ENCODE peak calls at places on chromosomes 4 and X, in eight cellular contexts. One of them, this sample, is unnamed.

GRCh38 chrX:31423575-31424284 is 351.9 kb upstream of the FTHL17 start:
- DNase-seq in astrocyte of the spinal cord: peak
- DNase-seq in HFFc6: peak
- DNase-seq in fibroblast of the aortic adventitia: peak
- DNase-seq in progenitor cell of endocrine pancreas: no peak
- DNase-seq in upper lobe of left lung: no peak
- DNase-seq in A549: peak
- DNase-seq in IMR-90: peak
- DNase-seq in this sample: peak

GRCh38 chr4:8345053-8345945 is 75.7 kb downstream of the HTRA3 start:
- DNase-seq in astrocyte of the spinal cord: no peak
- DNase-seq in HFFc6: no peak
- DNase-seq in fibroblast of the aortic adventitia: no peak
- DNase-seq in progenitor cell of endocrine pancreas: no peak
- DNase-seq in upper lobe of left lung: no peak
- DNase-seq in A549: no peak
- DNase-seq in IMR-90: no peak
- DNase-seq in this sample: no peak

GRCh38 chrX:136205882-136206281 is 45.3 kb downstream of the MAP7D3 start:
- DNase-seq in astrocyte of the spinal cord: no peak
- DNase-seq in HFFc6: no peak
- DNase-seq in fibroblast of the aortic adventitia: no peak
- DNase-seq in progenitor cell of endocrine pancreas: no peak
- DNase-seq in upper lobe of left lung: no peak
- DNase-seq in A549: no peak
- DNase-seq in IMR-90: no peak
- DNase-seq in this sample: no peak

GRCh38 chr4:40363382-40363920 is 28.3 kb downstream of the CHRNA9 start:
- DNase-seq in astrocyte of the spinal cord: no peak
- DNase-seq in HFFc6: no peak
- DNase-seq in fibroblast of the aortic adventitia: no peak
- DNase-seq in progenitor cell of endocrine pancreas: no peak
- DNase-seq in upper lobe of left lung: no peak
- DNase-seq in A549: no peak
- DNase-seq in IMR-90: no peak
- DNase-seq in this sample: no peak

GRCh38 chr4:94714360-94714759 is 43.4 kb upstream of the BMPR1B start:
- DNase-seq in astrocyte of the spinal cord: no peak
- DNase-seq in HFFc6: peak
- DNase-seq in fibroblast of the aortic adventitia: peak
- DNase-seq in progenitor cell of endocrine pancreas: no peak
- DNase-seq in upper lobe of left lung: no peak
- DNase-seq in A549: no peak
- DNase-seq in IMR-90: peak
- DNase-seq in this sample: no peak

GRCh38 chrX:44874481-44875184 is 1.6 kb downstream of the KDM6A start:
- DNase-seq in astrocyte of the spinal cord: peak
- DNase-seq in HFFc6: no peak
- DNase-seq in fibroblast of the aortic adventitia: peak
- DNase-seq in progenitor cell of endocrine pancreas: no peak
- DNase-seq in upper lobe of left lung: no peak
- DNase-seq in A549: peak
- DNase-seq in IMR-90: peak
- DNase-seq in this sample: peak

GRCh38 chr4:1092983-1093361 is 20.4 kb downstream of the RNF212 start:
- DNase-seq in astrocyte of the spinal cord: no peak
- DNase-seq in HFFc6: no peak
- DNase-seq in fibroblast of the aortic adventitia: no peak
- DNase-seq in progenitor cell of endocrine pancreas: no peak
- DNase-seq in upper lobe of left lung: no peak
- DNase-seq in A549: no peak
- DNase-seq in IMR-90: no peak
- DNase-seq in this sample: no peak

GRCh38 chr4:19329077-19329476 is 922.6 kb upstream of the SLIT2 start:
- DNase-seq in astrocyte of the spinal cord: no peak
- DNase-seq in HFFc6: no peak
- DNase-seq in fibroblast of the aortic adventitia: no peak
- DNase-seq in progenitor cell of endocrine pancreas: no peak
- DNase-seq in upper lobe of left lung: no peak
- DNase-seq in A549: no peak
- DNase-seq in IMR-90: no peak
- DNase-seq in this sample: no peak

GRCh38 chrX:71217298-71217697 is 5.7 kb upstream of the GJB1 start:
- DNase-seq in astrocyte of the spinal cord: no peak
- DNase-seq in HFFc6: no peak
- DNase-seq in fibroblast of the aortic adventitia: no peak
- DNase-seq in progenitor cell of endocrine pancreas: no peak
- DNase-seq in upper lobe of left lung: no peak
- DNase-seq in A549: no peak
- DNase-seq in IMR-90: no peak
- DNase-seq in this sample: no peak

GRCh38 chrX:46180258-46180687 is 364.9 kb downstream of the ZNF674 start:
- DNase-seq in astrocyte of the spinal cord: peak
- DNase-seq in HFFc6: no peak
- DNase-seq in fibroblast of the aortic adventitia: peak
- DNase-seq in progenitor cell of endocrine pancreas: no peak
- DNase-seq in upper lobe of left lung: no peak
- DNase-seq in A549: no peak
- DNase-seq in IMR-90: peak
- DNase-seq in this sample: peak

GRCh38 chrX:5959286-5959685 is 269.4 kb downstream of the NLGN4X start:
- DNase-seq in astrocyte of the spinal cord: no peak
- DNase-seq in HFFc6: no peak
- DNase-seq in fibroblast of the aortic adventitia: no peak
- DNase-seq in progenitor cell of endocrine pancreas: no peak
- DNase-seq in upper lobe of left lung: no peak
- DNase-seq in A549: no peak
- DNase-seq in IMR-90: no peak
- DNase-seq in this sample: no peak

GRCh38 chr4:24849662-24850280 is 54.4 kb downstream of the SOD3 start:
- DNase-seq in astrocyte of the spinal cord: no peak
- DNase-seq in HFFc6: peak
- DNase-seq in fibroblast of the aortic adventitia: peak
- DNase-seq in progenitor cell of endocrine pancreas: no peak
- DNase-seq in upper lobe of left lung: no peak
- DNase-seq in A549: no peak
- DNase-seq in IMR-90: peak
- DNase-seq in this sample: no peak

GRCh38 chr4:66906314-66906713 is 639.0 kb downstream of the CENPC start:
- DNase-seq in astrocyte of the spinal cord: no peak
- DNase-seq in HFFc6: no peak
- DNase-seq in fibroblast of the aortic adventitia: no peak
- DNase-seq in progenitor cell of endocrine pancreas: no peak
- DNase-seq in upper lobe of left lung: no peak
- DNase-seq in A549: no peak
- DNase-seq in IMR-90: no peak
- DNase-seq in this sample: no peak

GRCh38 chr4:7987148-7987989 is 47.7 kb upstream of the AFAP1 start:
- DNase-seq in astrocyte of the spinal cord: peak
- DNase-seq in HFFc6: peak
- DNase-seq in fibroblast of the aortic adventitia: peak
- DNase-seq in progenitor cell of endocrine pancreas: peak
- DNase-seq in upper lobe of left lung: no peak
- DNase-seq in A549: peak
- DNase-seq in IMR-90: peak
- DNase-seq in this sample: peak

GRCh38 chr4:94410678-94411206 is 41.0 kb upstream of the PDLIM5 start:
- DNase-seq in astrocyte of the spinal cord: peak
- DNase-seq in HFFc6: no peak
- DNase-seq in fibroblast of the aortic adventitia: peak
- DNase-seq in progenitor cell of endocrine pancreas: no peak
- DNase-seq in upper lobe of left lung: no peak
- DNase-seq in A549: peak
- DNase-seq in IMR-90: no peak
- DNase-seq in this sample: peak

DNA sequence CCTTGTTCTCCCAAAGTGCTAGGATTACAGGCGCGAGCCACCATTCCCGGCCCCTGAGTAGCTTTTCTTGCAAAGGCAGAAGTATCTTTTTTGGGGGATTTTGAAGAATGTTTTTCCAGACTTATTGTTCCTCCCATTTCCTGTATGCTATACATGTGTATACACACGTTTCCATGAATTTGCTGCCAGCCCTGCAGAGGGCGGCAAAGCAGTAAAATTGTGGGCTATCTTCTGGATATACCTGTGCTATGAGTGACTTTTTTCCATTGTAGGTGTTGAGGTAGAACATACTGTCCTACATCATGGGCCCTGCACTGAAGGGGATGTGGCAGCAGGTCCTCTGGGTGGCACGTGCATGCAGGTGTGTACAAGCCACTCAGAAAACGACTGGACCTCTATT is 16.9 kb upstream of the MED28 start:
- DNase-seq in astrocyte of the spinal cord: no peak
- DNase-seq in HFFc6: no peak
- DNase-seq in fibroblast of the aortic adventitia: no peak
- DNase-seq in progenitor cell of endocrine pancreas: no peak
- DNase-seq in upper lobe of left lung: no peak
- DNase-seq in A549: no peak
- DNase-seq in IMR-90: peak
- DNase-seq in this sample: peak
- TF ChIP-seq CTCF in astrocyte of the spinal cord: peak
- TF ChIP-seq CTCF in HFFc6: peak
- TF ChIP-seq CTCF in fibroblast of the aortic adventitia: peak
- TF ChIP-seq CTCF in progenitor cell of endocrine pancreas: peak
- TF ChIP-seq CTCF in upper lobe of left lung: no peak
- TF ChIP-seq CTCF in A549: peak
- TF ChIP-seq CTCF in IMR-90: peak
- TF ChIP-seq CTCF in this sample: peak

GRCh38 chr4:109809657-109810056 is 5.9 kb upstream of the GAR1 start:
- DNase-seq in astrocyte of the spinal cord: no peak
- DNase-seq in HFFc6: no peak
- DNase-seq in fibroblast of the aortic adventitia: no peak
- DNase-seq in progenitor cell of endocrine pancreas: no peak
- DNase-seq in upper lobe of left lung: no peak
- DNase-seq in A549: no peak
- DNase-seq in IMR-90: no peak
- DNase-seq in this sample: no peak

GRCh38 chr4:109798866-109799265 is 2.9 kb downstream of the CFI start:
- DNase-seq in astrocyte of the spinal cord: no peak
- DNase-seq in HFFc6: no peak
- DNase-seq in fibroblast of the aortic adventitia: no peak
- DNase-seq in progenitor cell of endocrine pancreas: no peak
- DNase-seq in upper lobe of left lung: no peak
- DNase-seq in A549: no peak
- DNase-seq in IMR-90: no peak
- DNase-seq in this sample: no peak

GRCh38 chr4:109801895-109802319 is at the start of gene CFI:
- DNase-seq in astrocyte of the spinal cord: peak
- DNase-seq in HFFc6: peak
- DNase-seq in fibroblast of the aortic adventitia: peak
- DNase-seq in progenitor cell of endocrine pancreas: no peak
- DNase-seq in upper lobe of left lung: no peak
- DNase-seq in A549: no peak
- DNase-seq in IMR-90: peak
- DNase-seq in this sample: peak

GRCh38 chr4:109801099-109801789 is 555 bp downstream of the CFI start:
- DNase-seq in astrocyte of the spinal cord: peak
- DNase-seq in HFFc6: no peak
- DNase-seq in fibroblast of the aortic adventitia: no peak
- DNase-seq in progenitor cell of endocrine pancreas: no peak
- DNase-seq in upper lobe of left lung: no peak
- DNase-seq in A549: no peak
- DNase-seq in IMR-90: no peak
- DNase-seq in this sample: peak

GRCh38 chr4:109803924-109804571 is 2.2 kb upstream of the CFI start:
- DNase-seq in astrocyte of the spinal cord: peak
- DNase-seq in HFFc6: peak
- DNase-seq in fibroblast of the aortic adventitia: peak
- DNase-seq in progenitor cell of endocrine pancreas: no peak
- DNase-seq in upper lobe of left lung: no peak
- DNase-seq in A549: peak
- DNase-seq in IMR-90: peak
- DNase-seq in this sample: peak
- TF ChIP-seq CTCF in astrocyte of the spinal cord: peak
- TF ChIP-seq CTCF in HFFc6: peak
- TF ChIP-seq CTCF in fibroblast of the aortic adventitia: peak
- TF ChIP-seq CTCF in progenitor cell of endocrine pancreas: no peak
- TF ChIP-seq CTCF in upper lobe of left lung: no peak
- TF ChIP-seq CTCF in A549: peak
- TF ChIP-seq CTCF in IMR-90: peak
- TF ChIP-seq CTCF in this sample: peak

GRCh38 chr4:102610476-102610875 is 109.3 kb downstream of the NFKB1 start:
- DNase-seq in astrocyte of the spinal cord: no peak
- DNase-seq in HFFc6: no peak
- DNase-seq in fibroblast of the aortic adventitia: no peak
- DNase-seq in progenitor cell of endocrine pancreas: no peak
- DNase-seq in upper lobe of left lung: no peak
- DNase-seq in A549: no peak
- DNase-seq in IMR-90: no peak
- DNase-seq in this sample: no peak

GRCh38 chr4:102612195-102612594 is 111.0 kb downstream of the NFKB1 start:
- DNase-seq in astrocyte of the spinal cord: no peak
- DNase-seq in HFFc6: no peak
- DNase-seq in fibroblast of the aortic adventitia: no peak
- DNase-seq in progenitor cell of endocrine pancreas: no peak
- DNase-seq in upper lobe of left lung: no peak
- DNase-seq in A549: no peak
- DNase-seq in IMR-90: no peak
- DNase-seq in this sample: no peak

GRCh38 chr4:102608190-102608589 is 107.0 kb downstream of the NFKB1 start:
- DNase-seq in astrocyte of the spinal cord: no peak
- DNase-seq in HFFc6: peak
- DNase-seq in fibroblast of the aortic adventitia: no peak
- DNase-seq in progenitor cell of endocrine pancreas: no peak
- DNase-seq in upper lobe of left lung: no peak
- DNase-seq in A549: no peak
- DNase-seq in IMR-90: peak
- DNase-seq in this sample: peak

GRCh38 chr4:102612824-102613366 is 111.7 kb downstream of the NFKB1 start:
- DNase-seq in astrocyte of the spinal cord: no peak
- DNase-seq in HFFc6: no peak
- DNase-seq in fibroblast of the aortic adventitia: no peak
- DNase-seq in progenitor cell of endocrine pancreas: no peak
- DNase-seq in upper lobe of left lung: no peak
- DNase-seq in A549: no peak
- DNase-seq in IMR-90: no peak
- DNase-seq in this sample: no peak

GRCh38 chr4:102610007-102610406 is 108.8 kb downstream of the NFKB1 start:
- DNase-seq in astrocyte of the spinal cord: no peak
- DNase-seq in HFFc6: no peak
- DNase-seq in fibroblast of the aortic adventitia: no peak
- DNase-seq in progenitor cell of endocrine pancreas: no peak
- DNase-seq in upper lobe of left lung: no peak
- DNase-seq in A549: no peak
- DNase-seq in IMR-90: peak
- DNase-seq in this sample: peak
- TF ChIP-seq CTCF in astrocyte of the spinal cord: peak
- TF ChIP-seq CTCF in HFFc6: peak
- TF ChIP-seq CTCF in fibroblast of the aortic adventitia: peak
- TF ChIP-seq CTCF in progenitor cell of endocrine pancreas: no peak
- TF ChIP-seq CTCF in upper lobe of left lung: no peak
- TF ChIP-seq CTCF in A549: peak
- TF ChIP-seq CTCF in IMR-90: peak
- TF ChIP-seq CTCF in this sample: peak

DNA sequence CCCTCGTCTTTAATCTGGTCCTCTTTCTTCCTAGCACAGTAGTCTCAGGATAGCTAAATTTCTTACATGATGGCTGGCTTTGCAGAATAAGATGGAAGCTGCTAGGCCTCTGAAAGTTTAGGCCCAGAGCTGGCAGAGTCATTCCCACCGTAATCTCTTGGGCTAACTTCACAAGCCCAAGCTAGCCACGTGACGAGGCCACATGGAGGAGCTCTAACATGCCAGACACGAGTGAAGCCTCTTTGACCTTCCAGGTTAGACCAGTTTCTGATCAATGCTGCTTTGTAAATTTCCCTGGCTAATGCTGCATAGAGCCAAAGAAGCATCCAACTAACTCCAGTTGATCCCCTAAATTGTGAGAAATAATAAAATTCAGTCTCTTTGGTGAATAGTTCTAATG is 9.5 kb upstream of the CENPE start:
- DNase-seq in astrocyte of the spinal cord: no peak
- DNase-seq in HFFc6: no peak
- DNase-seq in fibroblast of the aortic adventitia: no peak
- DNase-seq in progenitor cell of endocrine pancreas: no peak
- DNase-seq in upper lobe of left lung: no peak
- DNase-seq in A549: no peak
- DNase-seq in IMR-90: no peak
- DNase-seq in this sample: no peak
- TF ChIP-seq CTCF in astrocyte of the spinal cord: no peak
- TF ChIP-seq CTCF in HFFc6: no peak
- TF ChIP-seq CTCF in fibroblast of the aortic adventitia: no peak
- TF ChIP-seq CTCF in progenitor cell of endocrine pancreas: no peak
- TF ChIP-seq CTCF in upper lobe of left lung: no peak
- TF ChIP-seq CTCF in A549: no peak
- TF ChIP-seq CTCF in IMR-90: no peak
- TF ChIP-seq CTCF in this sample: no peak